ENCODE peak calls at places on chromosomes 3 and 15, in eight cellular contexts. Y is mucosa of descending colon; H is WTC11; W is psoas muscle; R is sciatic nerve; T is central memory CD8-positive, alpha-beta T cell; A is stimulated activated naive CD8-positive, alpha-beta T cell treated with anti-CD3 and anti-CD28 coated beads, Interleukin-15, Interleukin-2, amounts not matched to agents 100 U/mL and 50 U/mL, for 24 hours; L is naive thymus-derived CD8-positive, alpha-beta T cell. N is an unnamed sample.

GRCh38 chr15:38562278-38562677 is 2.3 kb downstream of the RASGRP1 start:
- ATAC-seq in Y (no peak), H (peak; percentile 30), W (no peak), R (no peak), T (no peak), A (no peak), L (no peak), N (no peak)

GRCh38 chr3:155184027-155184426 is 103.9 kb downstream of the MME start:
- ATAC-seq in Y (no peak), H (no peak), W (no peak), R (no peak), T (no peak), A (no peak), L (no peak), N (no peak)

GRCh38 chr15:85440451-85440850 is 60.0 kb downstream of the AKAP13 start:
- ATAC-seq in Y (no peak), H (no peak), W (no peak), R (no peak), T (no peak), A (no peak), L (peak; percentile 34), N (peak; percentile 50)

GRCh38 chr3:147046916-147047315 is 359.4 kb downstream of the ZIC4 start:
- ATAC-seq in Y (no peak), H (no peak), W (no peak), R (no peak), T (no peak), A (no peak), L (no peak), N (no peak)

GRCh38 chr3:135072431-135072830 is 277.4 kb downstream of the EPHB1 start:
- ATAC-seq in Y (no peak), H (no peak), W (no peak), R (no peak), T (no peak), A (no peak), L (no peak), N (no peak)

GRCh38 chr3:190345878-190346277 is 23.6 kb upstream of the CLDN1 start:
- ATAC-seq in Y (peak; percentile 46), H (no peak), W (no peak), R (no peak), T (no peak), A (no peak), L (no peak), N (no peak)

GRCh38 chr15:31036783-31037182 is 45.4 kb upstream of the MTMR10 start:
- ATAC-seq in Y (no peak), H (no peak), W (no peak), R (no peak), T (no peak), A (no peak), L (no peak), N (no peak)

GRCh38 chr3:13238687-13239466 is 165.6 kb upstream of the IQSEC1 start:
- ATAC-seq in Y (no peak), H (no peak), W (no peak), R (no peak), T (no peak), A (no peak), L (no peak), N (no peak)

GRCh38 chr3:52153389-52154096 is 680 bp downstream of the POC1A start:
- ATAC-seq in Y (peak; percentile 57), H (peak; percentile 26), W (no peak), R (peak; percentile 1), T (no peak), A (peak; percentile 2), L (no peak), N (peak; percentile 10)

GRCh38 chr15:47796339-47796738 is 79.0 kb downstream of the SEMA6D start:
- ATAC-seq in Y (no peak), H (no peak), W (peak; percentile 94), R (no peak), T (no peak), A (no peak), L (no peak), N (no peak)

N was measured in stimulated activated memory B cell treated with anti-CD40 and anti-IgM and Interleukin-4, amounts not matched to agents 10 μg/mL and 1 μg/mL and 100 μg/mL, for 72 hours.